ENCODE peak calls at places on chromosomes 3 and 15, in six cellular contexts. G is HFF-Myc, S is neural progenitor cell, J is fibroblast of lung, L is epithelial cell of esophagus, F is mesothelial cell of epicardium. Q is an unnamed sample.

GRCh38 chr3:189101594-189101993 is 70.2 kb upstream of the TPRG1 start:
- DNase-seq in F (no peak), G (no peak), J (no peak), L (no peak), S (no peak), Q (no peak)

GRCh38 chr3:128490650-128491070 is 2.3 kb downstream of the GATA2 start:
- DNase-seq in S (no peak), J (no peak), F (no peak), L (no peak), G (no peak), Q (no peak)

GRCh38 chr15:92429378-92430066 is 35.8 kb downstream of the ST8SIA2 start:
- DNase-seq in S (peak; percentile 65), J (peak; percentile 71), L (peak; percentile 9), F (no peak), G (peak; percentile 12), Q (no peak)

GRCh38 chr3:139299261-139300132 is 44.3 kb upstream of the MRPS22 start:
- DNase-seq in G (peak; percentile 64), J (peak; percentile 25), L (peak; percentile 47), S (no peak), F (no peak), Q (no peak)

GRCh38 chr3:123202451-123202850 is 708 bp downstream of the SEC22A start:
- DNase-seq in G (no peak), F (no peak), J (no peak), S (peak; percentile 28), L (peak; percentile 16), Q (no peak)

GRCh38 chr3:45551214-45552010 is 43.1 kb upstream of the LIMD1 start:
- DNase-seq in F (peak; percentile 28), S (no peak), L (peak; percentile 97), G (no peak), J (peak; percentile 95), Q (no peak)

GRCh38 chr3:184377882-184378445 is at the start of gene THPO:
- DNase-seq in G (no peak), L (no peak), S (peak; percentile 40), J (no peak), F (no peak), Q (no peak)

GRCh38 chr3:94311651-94312050 is 248.8 kb downstream of the NSUN3 start:
- DNase-seq in G (no peak), L (no peak), F (no peak), J (no peak), S (no peak), Q (no peak)

GRCh38 chr3:31922962-31923361 is 58.1 kb downstream of the OSBPL10 start:
- DNase-seq in G (no peak), J (no peak), S (no peak), F (no peak), L (no peak), Q (no peak)

GRCh38 chr3:139937674-139938279 is 2.8 kb downstream of the CLSTN2 start:
- DNase-seq in F (no peak), G (peak; percentile 3), S (peak; percentile 48), J (peak; percentile 59), L (peak; percentile 51), Q (no peak)

GRCh38 chr15:100020181-100020580 is 286.9 kb upstream of the LYSMD4 start:
- DNase-seq in L (peak; percentile 77), S (peak; percentile 67), F (no peak), J (no peak), G (no peak), Q (no peak)

GRCh38 chr15:50816191-50816590 is 50.7 kb upstream of the SPPL2A start:
- DNase-seq in L (peak; percentile 82), J (no peak), F (no peak), G (no peak), S (no peak), Q (no peak)

GRCh38 chr15:94306700-94307650 is 75.6 kb downstream of the MCTP2 start:
- DNase-seq in S (no peak), G (no peak), F (no peak), L (peak; percentile 73), J (no peak), Q (no peak)

GRCh38 chr3:129572603-129573002 is 29.6 kb downstream of the H1-8 start:
- DNase-seq in S (no peak), G (no peak), L (no peak), J (no peak), F (no peak), Q (no peak)

GRCh38 chr3:194582196-194582905 is 50.9 kb downstream of the TMEM44 start:
- DNase-seq in G (no peak), F (no peak), L (no peak), S (no peak), J (no peak), Q (no peak)

GRCh38 chr3:33858131-33858530 is 59.7 kb downstream of the PDCD6IP start:
- DNase-seq in L (peak; percentile 36), S (no peak), J (no peak), G (no peak), F (no peak), Q (no peak)

GRCh38 chr3:148727242-148727641 is 29.5 kb downstream of the AGTR1 start:
- DNase-seq in G (no peak), L (peak; percentile 26), F (no peak), J (peak; percentile 31), S (peak; percentile 77), Q (no peak)

GRCh38 chr15:91853968-91854943 is 748 bp downstream of the SLCO3A1 start:
- DNase-seq in S (peak; percentile 79), L (peak; percentile 39), J (peak; percentile 10), F (no peak), G (no peak), Q (no peak)

GRCh38 chr15:88664151-88664778 is 25.4 kb downstream of the ISG20 start:
- DNase-seq in S (no peak), J (peak; percentile 47), F (no peak), G (no peak), L (no peak), Q (peak; percentile 20)

GRCh38 chr15:28981351-28981720 is 95.6 kb downstream of the APBA2 start:
- DNase-seq in J (no peak), L (no peak), S (no peak), G (no peak), F (no peak), Q (no peak)

GRCh38 chr15:98648654-98649537 is 557 bp downstream of the IGF1R start:
- DNase-seq in S (peak; percentile 93), G (no peak), L (peak; percentile 58), F (no peak), J (peak; percentile 65), Q (no peak)

GRCh38 chr15:77784361-77785292 is 151.9 kb upstream of the LINGO1 start:
- DNase-seq in J (peak; percentile 2), L (peak; percentile 33), F (no peak), G (no peak), S (peak; percentile 66), Q (no peak)
- TF ChIP-seq CTCF in J (peak; percentile 18), L (peak; percentile 42), F (no peak), G (peak; percentile 60), S (peak; percentile 61), Q (peak; percentile 60)

GRCh38 chr15:90083419-90083818 is 18.8 kb downstream of the IDH2 start:
- DNase-seq in L (no peak), S (no peak), G (no peak), J (no peak), F (no peak), Q (no peak)
- TF ChIP-seq CTCF in L (no peak), S (no peak), G (no peak), J (no peak), F (no peak), Q (no peak)

GRCh38 chr3:101939391-101939790 is 90.1 kb downstream of the NFKBIZ start:
- DNase-seq in G (no peak), F (no peak), J (no peak), L (no peak), S (no peak), Q (no peak)

GRCh38 chr3:101932326-101933108 is 83.2 kb downstream of the NFKBIZ start:
- DNase-seq in F (no peak), L (no peak), J (no peak), G (no peak), S (no peak), Q (no peak)

GRCh38 chr3:101936419-101937331 is 87.4 kb downstream of the NFKBIZ start:
- DNase-seq in F (no peak), L (peak; percentile 92), S (no peak), G (peak; percentile 63), J (peak; percentile 95), Q (no peak)

GRCh38 chr3:101938262-101938847 is 89.0 kb downstream of the NFKBIZ start:
- DNase-seq in F (no peak), J (no peak), L (no peak), S (no peak), G (no peak), Q (no peak)

GRCh38 chr3:101935081-101935480 is 85.8 kb downstream of the NFKBIZ start:
- DNase-seq in F (no peak), G (no peak), L (peak; percentile 54), S (no peak), J (no peak), Q (no peak)
- TF ChIP-seq CTCF in F (no peak), G (no peak), L (no peak), S (no peak), J (no peak), Q (no peak)

DNA sequence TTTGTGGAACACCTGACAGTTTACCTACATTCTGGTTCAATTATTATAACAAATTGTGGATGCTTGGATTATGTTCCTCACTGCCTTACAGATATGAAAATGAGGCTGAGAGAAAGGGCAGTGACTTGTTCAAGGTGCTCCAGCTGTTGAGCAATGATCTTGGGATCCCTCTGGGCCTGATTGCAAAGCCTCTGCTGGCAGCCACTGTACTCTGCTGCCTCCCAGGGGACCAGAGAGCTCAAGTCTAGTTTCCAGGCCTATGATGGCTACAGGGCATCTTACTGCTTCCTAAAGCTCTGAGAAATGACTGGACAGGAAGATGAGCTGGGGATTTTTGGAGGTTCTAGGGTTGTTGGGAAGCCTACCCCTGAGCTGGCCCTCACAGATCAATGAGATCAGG is 2.3 kb upstream of the SHC4 start:
- DNase-seq in S (no peak), L (peak; percentile 92), G (peak; percentile 52), J (peak; percentile 72), F (no peak), Q (no peak)
- TF ChIP-seq CTCF in S (peak; percentile 19), L (peak; percentile 75), G (peak; percentile 55), J (peak; percentile 32), F (no peak), Q (no peak)

GRCh38 chr15:101642361-101642760 is 9.8 kb downstream of the TM2D3 start:
- DNase-seq in S (no peak), F (no peak), J (no peak), G (no peak), L (no peak), Q (no peak)
- TF ChIP-seq CTCF in S (no peak), F (no peak), J (no peak), G (peak; percentile 8), L (no peak), Q (no peak)

Q was measured in type B pancreatic cell.